ENCODE peak calls at places on chromosome 13, in seven cellular contexts. L is brain microvascular endothelial cell, A is heart right ventricle, C is A549, P is ovary, N is AG04450, B is neuronal stem cell. K is an unnamed sample.

GRCh38 chr13:62512194-62513141 is 1096.8 kb upstream of the PCDH20 start:
- DNase-seq in N (peak; percentile 1), B (peak; percentile 30), L (peak; percentile 0), A (no peak), C (peak; percentile 55), P (no peak), K (no peak)

GRCh38 chr13:106847049-106847448 is 279.1 kb upstream of the ARGLU1 start:
- DNase-seq in A (no peak), N (no peak), C (no peak), B (no peak), P (no peak), L (no peak), K (no peak)

GRCh38 chr13:101018720-101019119 is 344.1 kb upstream of the TMTC4 start:
- DNase-seq in P (no peak), N (peak; percentile 4), L (peak; percentile 53), B (no peak), C (peak; percentile 3), A (no peak), K (no peak)

GRCh38 chr13:32472194-32472621 is 44.3 kb upstream of the N4BP2L1 start:
- DNase-seq in P (no peak), N (no peak), C (no peak), L (no peak), B (no peak), A (no peak), K (no peak)

GRCh38 chr13:94267581-94267980 is 211.9 kb downstream of the DCT start:
- DNase-seq in L (no peak), A (no peak), B (no peak), P (no peak), C (no peak), N (no peak), K (no peak)

GRCh38 chr13:105804561-105805190 is 730.8 kb downstream of the EFNB2 start:
- DNase-seq in C (no peak), N (peak; percentile 11), L (peak; percentile 76), A (peak; percentile 7), B (no peak), P (no peak), K (no peak)

GRCh38 chr13:80011448-80012212 is 329.3 kb downstream of the SPRY2 start:
- DNase-seq in B (no peak), P (no peak), A (no peak), C (no peak), L (no peak), N (no peak), K (no peak)

GRCh38 chr13:86399572-86399971 is 600.4 kb upstream of the SLITRK6 start:
- DNase-seq in C (no peak), P (no peak), N (no peak), B (no peak), A (no peak), L (no peak), K (no peak)

GRCh38 chr13:52737900-52738299 is 1.7 kb downstream of the CNMD start:
- DNase-seq in A (no peak), P (no peak), L (no peak), B (no peak), C (no peak), N (no peak), K (no peak)

GRCh38 chr13:45331123-45331619 is 9.8 kb downstream of the TPT1 start:
- DNase-seq in A (no peak), L (no peak), P (no peak), B (no peak), C (no peak), N (no peak), K (no peak)

GRCh38 chr13:67278230-67278629 is 48.1 kb upstream of the PCDH9 start:
- DNase-seq in P (no peak), N (peak; percentile 43), C (no peak), A (no peak), B (no peak), L (peak; percentile 90), K (no peak)

GRCh38 chr13:20550799-20551198 is 16.2 kb upstream of the IFT88 start:
- DNase-seq in P (no peak), A (no peak), B (no peak), N (no peak), L (no peak), C (no peak), K (no peak)

GRCh38 chr13:99303863-99304521 is 3.2 kb downstream of the GPR183 start:
- DNase-seq in N (no peak), C (no peak), L (no peak), P (no peak), A (no peak), B (no peak), K (no peak)

GRCh38 chr13:43304449-43304848 is 281.1 kb downstream of the DNAJC15 start:
- DNase-seq in A (no peak), C (no peak), B (no peak), N (no peak), P (no peak), L (no peak), K (no peak)

GRCh38 chr13:27794921-27795717 is 2.8 kb downstream of the GSX1 start:
- DNase-seq in P (no peak), A (no peak), L (no peak), N (no peak), C (no peak), B (no peak), K (no peak)

GRCh38 chr13:95714142-95714832 is 37.3 kb downstream of the DNAJC3 start:
- DNase-seq in P (no peak), B (no peak), L (peak; percentile 12), A (no peak), N (peak; percentile 38), C (peak; percentile 65), K (peak; percentile 66)

GRCh38 chr13:108269601-108270328 is at the start of gene TNFSF13B:
- DNase-seq in N (no peak), B (no peak), A (peak; percentile 11), L (peak; percentile 6), P (peak; percentile 23), C (peak; percentile 4), K (no peak)

GRCh38 chr13:108270442-108270841 is 924 bp downstream of the TNFSF13B start:
- DNase-seq in A (no peak), P (no peak), B (no peak), N (no peak), L (no peak), C (no peak), K (no peak)

GRCh38 chr13:108266316-108266936 is 3.1 kb upstream of the TNFSF13B start:
- DNase-seq in B (no peak), N (no peak), L (no peak), P (no peak), C (no peak), A (no peak), K (no peak)

GRCh38 chr13:108267338-108267737 is 2.2 kb upstream of the TNFSF13B start:
- DNase-seq in A (no peak), P (no peak), B (no peak), L (no peak), C (no peak), N (no peak), K (no peak)

GRCh38 chr13:108268713-108269112 is 805 bp upstream of the TNFSF13B start:
- DNase-seq in B (no peak), N (no peak), L (no peak), A (no peak), C (no peak), P (no peak), K (no peak)
- H3K27ac ChIP-seq in B (no peak overlapping the region), N (no peak overlapping the region), L (no peak overlapping the region), A (no peak overlapping the region), C (no peak overlapping the region), P (no peak overlapping the region), K (no peak overlapping the region)

DNA sequence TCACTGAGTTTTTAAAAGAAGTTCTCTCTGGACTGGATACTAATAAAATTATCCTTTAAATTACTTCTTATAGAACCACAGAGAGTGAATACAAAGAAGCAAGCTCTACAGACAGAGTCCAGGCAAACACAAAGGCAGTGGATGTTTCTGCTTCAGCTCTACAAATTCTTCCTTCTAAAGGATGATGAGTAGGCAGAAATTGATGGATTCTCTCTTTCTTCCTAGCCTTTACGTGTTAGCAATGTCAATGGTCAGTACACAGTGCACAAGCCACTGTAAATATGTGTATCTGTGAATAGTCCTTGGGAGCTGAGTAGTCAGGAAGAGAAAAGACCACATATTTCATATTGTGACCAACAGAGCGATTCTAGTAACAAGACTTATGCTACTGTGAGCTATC is 390.8 kb downstream of the TBC1D4 start:
- DNase-seq in C (no peak), B (no peak), P (no peak), A (no peak), L (no peak), N (no peak), K (no peak)
- H3K27ac ChIP-seq in C (no peak overlapping the region), B (no peak overlapping the region), P (no peak overlapping the region), A (no peak overlapping the region), L (no peak overlapping the region), N (no peak overlapping the region), K (no peak overlapping the region)

GRCh38 chr13:110448677-110449076 is 112.8 kb downstream of the RAB20 start:
- DNase-seq in N (no peak), B (no peak), P (peak; percentile 23), C (no peak), L (no peak), A (no peak), K (no peak)
- H3K27ac ChIP-seq in N (no peak overlapping the region), B (no peak overlapping the region), P (no peak overlapping the region), C (no peak overlapping the region), L (peak overlapping the region; percentile 24), A (no peak overlapping the region), K (peak overlapping the region; percentile 34)

GRCh38 chr13:26678796-26679195 is 81.8 kb downstream of the GPR12 start:
- DNase-seq in N (no peak), B (no peak), C (no peak), P (no peak), L (no peak), A (no peak), K (no peak)

GRCh38 chr13:26679945-26680516 is 80.6 kb downstream of the GPR12 start:
- DNase-seq in A (no peak), P (no peak), C (no peak), N (no peak), L (peak; percentile 73), B (no peak), K (no peak)

GRCh38 chr13:26681036-26681435 is 79.5 kb downstream of the GPR12 start:
- DNase-seq in L (no peak), P (no peak), A (no peak), C (no peak), B (no peak), N (no peak), K (no peak)

GRCh38 chr13:26678330-26678729 is 82.3 kb downstream of the GPR12 start:
- DNase-seq in B (no peak), N (no peak), C (no peak), P (no peak), L (no peak), A (no peak), K (no peak)

DNA sequence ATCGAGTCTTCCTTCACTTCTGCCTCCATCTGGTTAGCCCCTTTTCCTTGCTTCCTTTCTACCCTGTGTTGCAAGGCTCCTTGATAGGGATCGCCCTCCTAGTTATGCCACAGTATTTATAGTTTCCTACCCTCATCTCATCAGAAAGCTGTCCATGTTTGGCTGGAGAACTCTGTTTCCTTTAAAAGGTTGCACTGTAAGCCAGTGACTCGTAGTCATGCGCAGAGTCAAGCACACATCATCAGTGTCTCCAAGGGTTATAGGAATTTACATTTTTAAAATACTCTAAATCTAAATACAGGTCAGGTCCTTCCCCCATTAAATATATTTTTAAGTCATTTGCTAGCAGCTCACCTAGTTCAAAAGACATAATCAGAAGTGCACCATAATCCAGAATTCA is 81.2 kb downstream of the GPR12 start:
- DNase-seq in L (peak; percentile 24), C (no peak), P (no peak), A (no peak), N (peak; percentile 24), B (no peak), K (peak; percentile 12)
- H3K27ac ChIP-seq in L (peak overlapping the region; percentile 68), C (no peak overlapping the region), P (no peak overlapping the region), A (no peak overlapping the region), N (peak overlapping the region; percentile 57), B (no peak overlapping the region), K (peak overlapping the region; percentile 32)